ENCODE peak calls at places on chromosomes 2 and 18, in four cellular contexts. D is prostate gland, G is psoas muscle, F is kidney. Q is an unnamed sample. For H3K9me3, the result is how much of the 10 kb centered on the place peaks cover.

GRCh38 chr2:10410716-10411437 is 37.2 kb downstream of the ODC1 start:
- DNase-seq in D (no peak), G (no peak), F (no peak), Q (no peak)

GRCh38 chr2:224982910-224983688 is 59.2 kb downstream of the DOCK10 start:
- DNase-seq in D (no peak), G (no peak), F (no peak), Q (no peak)

GRCh38 chr2:181971032-181971431 is 14.6 kb upstream of the PPP1R1C start:
- DNase-seq in D (no peak), G (no peak), F (no peak), Q (no peak)

GRCh38 chr2:44822174-44822573 is 119.3 kb upstream of the SIX3 start:
- DNase-seq in D (no peak), G (no peak), F (no peak), Q (no peak)

GRCh38 chr2:180520816-180521595 is 459.4 kb upstream of the UBE2E3 start:
- DNase-seq in D (no peak), G (no peak), F (no peak), Q (no peak)

GRCh38 chr2:150570712-150571111 is 83.2 kb upstream of the RND3 start:
- DNase-seq in D (no peak), G (no peak), F (no peak), Q (no peak)

GRCh38 chr2:39411186-39411944 is 25.7 kb downstream of the MAP4K3 start:
- DNase-seq in D (no peak), G (no peak), F (no peak), Q (no peak)

GRCh38 chr2:146853741-146854444 is 990.9 kb upstream of the ACVR2A start:
- DNase-seq in D (no peak), G (no peak), F (no peak), Q (no peak)

GRCh38 chr2:32773409-32773808 is 145.6 kb downstream of the TTC27 start:
- DNase-seq in D (no peak), G (no peak), F (no peak), Q (no peak)

GRCh38 chr18:24656571-24656971 is 196.1 kb downstream of the HRH4 start:
- DNase-seq in D (no peak), G (no peak), F (no peak), Q (no peak)

GRCh38 chr2:79799744-79800143 is 286.9 kb downstream of the CTNNA2 start:
- DNase-seq in D (no peak), G (no peak), F (no peak), Q (no peak)

GRCh38 chr2:182907081-182907830 is 40.8 kb upstream of the FRZB start:
- DNase-seq in D (no peak), G (peak), F (no peak), Q (no peak)

GRCh38 chr2:219538488-219539294 is 4.9 kb downstream of the CHPF start:
- DNase-seq in D (no peak), G (no peak), F (no peak), Q (no peak)

GRCh38 chr18:10353791-10354190 is 100.6 kb upstream of the APCDD1 start:
- DNase-seq in D (no peak), G (no peak), F (no peak), Q (no peak)

GRCh38 chr2:197258580-197258979 is 52.0 kb downstream of the ANKRD44 start:
- DNase-seq in D (no peak), G (no peak), F (no peak), Q (no peak)

GRCh38 chr2:221120643-221121042 is 451.5 kb downstream of the EPHA4 start:
- DNase-seq in D (no peak), G (no peak), F (no peak), Q (no peak)

GRCh38 chr2:201890447-201890846 is 84.1 kb downstream of the CDK15 start:
- DNase-seq in D (no peak), G (no peak), F (no peak), Q (no peak)

GRCh38 chr2:75482398-75482797 is 78.3 kb downstream of the EVA1A start:
- DNase-seq in D (no peak), G (no peak), F (no peak), Q (no peak)

GRCh38 chr18:25831226-25831828 is 259.1 kb downstream of the SS18 start:
- DNase-seq in D (no peak), G (peak), F (no peak), Q (no peak)

GRCh38 chr2:66437601-66438497 is 2.9 kb downstream of the MEIS1 start:
- DNase-seq in D (no peak), G (no peak), F (no peak), Q (no peak)

GRCh38 chr2:61090386-61090921 is 24.8 kb downstream of the SANBR start:
- DNase-seq in D (no peak), G (no peak), F (no peak), Q (no peak)

GRCh38 chr18:8987250-8987649 is 115.2 kb upstream of the NDUFV2 start:
- DNase-seq in D (no peak), G (no peak), F (no peak), Q (no peak)

GRCh38 chr18:8989017-8989416 is 113.5 kb upstream of the NDUFV2 start:
- DNase-seq in D (no peak), G (no peak), F (no peak), Q (no peak)

GRCh38 chr18:8990276-8991031 is 112.0 kb upstream of the NDUFV2 start:
- DNase-seq in D (no peak), G (peak), F (no peak), Q (no peak)

GRCh38 chr18:8989855-8990254 is 112.6 kb upstream of the NDUFV2 start:
- DNase-seq in D (no peak), G (no peak), F (no peak), Q (no peak)

DNA sequence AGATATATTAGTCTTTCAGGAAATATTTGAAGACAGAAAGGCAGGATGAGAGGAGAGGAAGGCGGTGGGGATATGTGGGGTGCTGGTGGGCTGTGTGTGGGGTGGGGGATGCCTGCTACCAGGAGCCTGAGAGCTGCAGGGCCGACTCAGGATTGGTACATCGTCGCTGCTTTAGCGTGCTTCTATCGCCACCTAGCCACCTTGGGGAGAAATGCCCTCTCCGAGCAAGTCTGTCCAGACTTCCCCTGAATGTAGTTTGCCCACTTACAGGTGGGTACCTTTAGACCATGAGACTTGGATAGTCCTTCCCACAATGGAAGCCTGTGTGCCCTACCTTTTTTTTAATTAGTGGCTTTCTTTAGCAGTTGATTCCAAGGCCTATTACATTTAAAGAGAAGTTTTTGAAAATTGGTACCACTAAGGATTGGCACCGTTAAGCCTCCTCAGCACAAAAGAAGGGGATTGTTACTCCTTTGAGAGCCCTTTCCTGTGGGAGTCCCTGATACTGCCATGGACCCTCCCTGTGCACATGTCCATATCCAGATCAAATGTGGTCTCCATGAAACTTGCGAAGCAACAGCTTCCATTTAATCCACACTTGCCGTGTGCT is 114.1 kb upstream of the NDUFV2 start:
- DNase-seq in D (peak), G (peak), F (no peak), Q (no peak)
- H3K27ac ChIP-seq in D (no peak), G (no peak), F (no peak), Q (peak)

GRCh38 chr2:6845312-6845711 is 20.4 kb downstream of the CMPK2 start:
- DNase-seq in D (no peak), G (no peak), F (no peak), Q (no peak)
- H3K9me3 ChIP-seq in D (under half), G (half or more), F (half or more), Q (under half)

DNA sequence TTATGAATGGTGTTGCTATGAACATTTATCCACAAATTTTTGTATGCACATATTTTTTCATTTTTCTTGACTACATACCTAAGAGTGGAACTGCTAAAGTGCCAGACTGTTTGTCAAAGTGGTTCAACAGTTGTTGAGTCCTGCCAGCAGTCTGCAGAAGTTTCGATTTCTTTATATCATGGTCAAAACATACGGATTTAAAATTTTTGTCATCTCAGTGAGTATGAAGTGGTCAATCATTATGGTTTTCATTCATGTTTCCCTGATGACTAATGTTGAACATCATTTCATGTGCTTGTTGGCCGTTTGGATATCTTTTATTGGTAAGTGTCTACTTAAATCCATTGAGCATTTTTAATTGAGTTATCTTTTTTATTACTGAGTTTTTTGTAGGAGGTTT is 39.2 kb downstream of the CCDC138 start:
- DNase-seq in D (no peak), G (no peak), F (no peak), Q (no peak)
- TF ChIP-seq CTCF in D (no peak), G (no peak), F (no peak), Q (no peak)

DNA sequence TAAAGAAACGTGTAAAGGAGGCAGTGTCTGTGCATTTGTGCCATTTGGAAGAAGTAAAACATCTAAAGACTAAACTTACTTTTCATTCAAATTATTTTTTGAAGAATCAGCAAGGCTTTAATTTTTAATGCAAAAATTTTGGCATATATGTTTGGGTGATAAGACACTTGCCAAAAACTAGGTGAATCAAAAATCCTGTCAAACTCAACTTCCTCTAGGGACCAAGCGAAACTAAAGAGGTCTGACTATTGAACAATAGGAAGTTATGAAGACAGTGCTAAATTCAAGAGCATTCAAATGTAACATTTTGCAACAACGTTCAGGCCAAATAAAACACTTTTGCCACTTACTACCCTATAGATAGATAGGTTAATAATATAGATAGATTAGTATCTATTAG is 306.1 kb downstream of the NOL4 start:
- DNase-seq in D (no peak), G (no peak), F (no peak), Q (no peak)
- H3K27ac ChIP-seq in D (no peak), G (no peak), F (no peak), Q (no peak)

DNA sequence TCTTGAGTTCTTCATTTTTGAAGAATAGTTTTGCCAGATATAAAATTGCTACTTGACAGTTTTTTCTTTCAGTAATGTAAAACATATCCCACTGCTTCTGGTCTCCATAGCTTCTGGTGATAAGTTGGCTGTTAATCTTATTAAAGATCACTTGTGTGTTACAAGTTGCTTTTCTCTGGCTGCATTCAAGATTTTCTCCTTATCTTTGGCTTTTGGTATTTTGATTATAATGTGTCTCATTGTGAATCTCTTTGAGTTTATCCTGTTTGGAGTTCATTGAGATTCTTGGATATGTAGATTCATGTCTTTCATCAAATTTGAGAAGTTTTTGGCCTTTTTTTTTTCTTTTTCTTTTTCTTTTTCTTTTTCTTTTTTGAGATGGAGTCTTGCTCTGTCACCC is 20.2 kb upstream of the ADNP2 start:
- DNase-seq in D (no peak), G (no peak), F (no peak), Q (no peak)
- H3K9me3 ChIP-seq in D (under half), G (under half), F (under half), Q (under half)

DNA sequence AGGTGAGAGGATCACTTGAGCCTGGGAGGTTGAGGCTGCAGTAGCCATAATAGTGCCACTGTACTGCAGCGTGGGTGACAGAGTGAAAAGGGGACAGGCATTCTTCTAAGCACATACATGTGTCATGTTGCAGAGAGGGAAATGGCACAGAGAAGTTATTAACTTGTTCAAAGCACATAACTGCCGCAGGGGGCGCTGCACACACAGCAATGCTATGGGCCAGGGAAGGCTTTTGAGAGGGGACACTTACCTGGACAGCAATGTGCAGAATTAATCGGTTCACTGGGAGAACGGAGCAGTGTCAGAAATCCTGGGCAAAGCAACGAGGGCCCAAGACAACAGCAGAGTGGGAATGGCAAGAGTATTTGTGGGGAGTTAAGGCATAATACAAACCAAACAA is 2.4 kb downstream of the SCYGR8 start:
- DNase-seq in D (no peak), G (no peak), F (no peak), Q (no peak)
- TF ChIP-seq CTCF in D (no peak), G (no peak), F (no peak), Q (peak)

Q was measured in RWPE2.